ENCODE peak calls at places on chromosomes 6 and 20, in ten cellular contexts. Y is foreskin fibroblast, V is body of pancreas, C is epithelial cell of proximal tubule, E is GM06990, M is lower leg skin, T is lung, O is activated B cell treated with CpG ODN at 0.5 μM for 24 hours, J is mesothelial cell of epicardium, B is IMR-90. I is an unnamed sample.
A peak's percentile ranks its signal among the peaks of the same experiment; 100 is the strongest.

GRCh38 chr20:51569815-51570741 is 27.6 kb upstream of the NFATC2 start:
- DNase-seq in T (no peak), M (no peak), E (no peak), V (no peak), Y (no peak), O (no peak), C (no peak), J (no peak), B (no peak), I (no peak)

GRCh38 chr20:47540443-47541354 is 39.0 kb downstream of the NCOA3 start:
- DNase-seq in O (no peak), C (no peak), Y (no peak), T (no peak), E (no peak), M (no peak), V (no peak), B (peak; percentile 24), J (no peak), I (peak; percentile 45)

GRCh38 chr6:38100380-38100779 is 280.9 kb downstream of the ZFAND3 start:
- DNase-seq in T (no peak), C (no peak), E (peak; percentile 32), Y (no peak), M (no peak), O (no peak), J (no peak), B (no peak), V (no peak), I (peak; percentile 43)

GRCh38 chr20:35293303-35294292 is 1.4 kb upstream of the FAM83C start:
- DNase-seq in Y (no peak), M (no peak), O (no peak), J (no peak), E (no peak), C (no peak), V (no peak), T (no peak), B (no peak), I (no peak)

GRCh38 chr6:15948930-15949900 is 179.7 kb upstream of the MYLIP start:
- DNase-seq in J (no peak), T (peak; percentile 71), Y (no peak), V (peak; percentile 82), O (no peak), E (no peak), B (no peak), C (peak; percentile 74), M (no peak), I (no peak)

GRCh38 chr6:51654647-51655046 is 432.8 kb downstream of the PKHD1 start:
- DNase-seq in J (no peak), C (no peak), T (no peak), O (no peak), Y (no peak), V (no peak), E (no peak), M (no peak), B (no peak), I (no peak)

GRCh38 chr20:51402201-51402600 is 140.3 kb downstream of the NFATC2 start:
- DNase-seq in V (no peak), Y (no peak), T (no peak), E (no peak), B (peak; percentile 71), M (no peak), J (no peak), O (no peak), C (no peak), I (no peak)

GRCh38 chr6:7252390-7252789 is 60.6 kb downstream of the SSR1 start:
- DNase-seq in T (no peak), M (no peak), C (no peak), O (no peak), Y (no peak), J (no peak), B (no peak), V (peak; percentile 5), E (no peak), I (no peak)

GRCh38 chr6:158213925-158214674 is 46.0 kb downstream of the GTF2H5 start:
- DNase-seq in T (peak; percentile 63), O (no peak), Y (peak; percentile 76), V (peak; percentile 72), J (no peak), C (no peak), M (no peak), B (peak; percentile 83), E (no peak), I (peak; percentile 77)

GRCh38 chr6:36928547-36928918 is 26.0 kb upstream of the PI16 start:
- DNase-seq in M (no peak), C (no peak), E (no peak), V (no peak), T (no peak), O (no peak), B (no peak), Y (no peak), J (no peak), I (no peak)

GRCh38 chr6:117781550-117781949 is 106.3 kb downstream of the NUS1 start:
- DNase-seq in E (no peak), O (no peak), C (no peak), M (no peak), V (no peak), J (no peak), Y (no peak), T (no peak), B (no peak), I (no peak)

GRCh38 chr6:117771403-117771802 is 96.1 kb downstream of the NUS1 start:
- DNase-seq in O (no peak), J (no peak), C (no peak), M (no peak), T (no peak), E (peak; percentile 71), B (no peak), Y (no peak), V (no peak), I (peak; percentile 19)

DNA sequence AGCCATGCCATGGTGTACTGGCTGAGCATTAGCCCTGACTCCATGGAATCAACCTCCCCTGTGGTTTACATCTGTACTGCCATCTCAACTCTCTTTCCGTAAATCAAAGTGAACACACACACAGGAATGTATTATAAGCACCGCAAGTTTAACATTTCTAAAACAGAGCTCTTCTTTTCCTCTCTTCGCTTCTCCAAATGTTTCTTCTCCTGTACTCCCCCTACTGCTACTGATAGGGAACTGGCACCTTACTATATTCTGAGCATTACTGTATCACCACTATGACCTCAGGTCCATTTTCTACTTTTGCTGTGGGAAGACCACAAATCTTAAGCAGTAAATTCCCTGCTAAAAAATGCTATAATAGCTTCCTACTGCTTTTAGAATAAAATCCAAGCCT is 101.2 kb downstream of the NUS1 start:
- DNase-seq in M (no peak), E (no peak), Y (no peak), O (no peak), V (no peak), C (no peak), J (no peak), T (no peak), B (peak; percentile 1), I (no peak)
- TF ChIP-seq CTCF in M (no peak), E (peak; percentile 53), Y (peak; percentile 23), O (no peak), V (no peak), C (peak; percentile 29), J (no peak), T (no peak), B (peak; percentile 32), I (peak; percentile 35)

DNA sequence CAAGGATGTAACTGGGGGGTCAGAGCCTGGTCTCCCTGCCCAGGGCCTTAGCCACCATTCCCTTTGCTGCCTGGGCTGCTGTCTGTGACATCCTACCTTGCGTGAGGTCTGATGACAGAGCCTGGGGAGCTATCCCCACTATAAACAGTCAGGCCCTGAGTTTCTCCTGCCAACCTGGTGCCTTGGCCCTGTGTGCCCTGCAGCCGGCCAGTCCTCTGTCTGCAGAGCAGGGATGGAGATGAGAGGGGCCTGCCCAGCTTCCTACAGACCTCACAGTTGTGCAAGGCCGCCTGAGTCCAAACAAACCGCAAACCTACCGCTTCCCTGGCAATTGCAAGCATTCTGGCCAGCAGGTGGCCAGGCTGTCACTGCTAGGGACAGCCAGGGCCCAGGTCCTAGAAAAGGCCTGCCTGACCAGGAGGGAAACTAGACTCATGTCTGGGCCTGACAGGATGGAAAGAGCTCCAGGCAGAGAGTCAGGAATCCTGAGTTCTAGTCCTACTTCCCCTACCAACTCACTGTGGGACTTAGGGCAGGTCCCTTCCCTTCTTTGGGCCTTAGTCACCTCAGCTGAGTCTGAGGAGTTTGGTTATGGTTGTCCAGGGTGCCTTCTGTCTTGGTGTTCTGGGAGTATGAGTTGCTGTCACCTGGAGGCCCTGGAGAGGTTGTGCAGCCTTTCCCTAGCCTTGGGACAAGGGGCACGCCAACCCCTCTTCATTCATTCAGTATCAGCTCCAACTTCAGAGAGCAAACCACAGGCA is 86.2 kb downstream of the VEGFA start:
- DNase-seq in T (peak; percentile 59), Y (no peak), B (peak; percentile 40), E (no peak), M (no peak), C (no peak), V (peak; percentile 82), O (no peak), J (no peak), I (no peak)
- TF ChIP-seq CTCF in T (no peak), Y (no peak), B (peak; percentile 29), E (peak; percentile 12), M (no peak), C (peak; percentile 56), V (peak; percentile 78), O (no peak), J (peak; percentile 10), I (peak; percentile 26)

DNA sequence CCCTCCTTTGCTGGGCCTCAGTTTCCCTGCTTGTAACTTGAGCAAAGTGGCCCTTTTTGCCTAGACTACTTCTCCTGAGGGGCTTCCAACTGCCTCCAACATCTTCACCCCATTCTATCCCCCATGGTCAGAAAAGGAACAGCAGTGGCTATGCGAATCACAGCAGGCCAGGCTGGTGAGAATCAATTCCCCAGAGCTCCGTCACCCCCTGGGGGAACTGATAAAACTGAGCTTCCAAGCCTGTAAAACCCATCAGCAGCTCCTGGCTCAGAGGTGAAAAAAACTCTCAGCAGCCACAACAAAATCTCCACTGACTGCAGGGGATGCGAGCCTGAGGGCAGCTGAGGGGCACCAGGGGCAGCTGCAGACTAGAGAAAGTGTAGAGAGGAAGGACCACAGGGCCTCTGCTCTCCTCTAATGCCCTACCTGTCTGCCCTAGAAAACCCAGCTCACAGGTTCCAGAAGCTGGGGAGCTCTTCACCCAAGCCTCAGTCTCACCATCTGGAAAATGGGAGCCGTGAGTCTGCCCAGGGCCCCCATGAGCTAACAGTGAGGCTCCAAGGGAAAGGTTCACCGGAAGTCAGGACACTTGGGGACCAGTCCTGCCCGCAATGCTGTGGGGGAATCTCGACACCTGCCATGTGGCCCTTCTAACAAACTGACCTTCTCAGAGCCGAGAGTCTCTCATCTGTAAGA is 120.6 kb downstream of the GRM4 start:
- DNase-seq in O (no peak), J (no peak), Y (no peak), C (no peak), M (no peak), V (no peak), T (no peak), E (no peak), B (no peak), I (no peak)
- TF ChIP-seq CTCF in O (no peak), J (no peak), Y (no peak), C (no peak), M (no peak), V (no peak), T (no peak), E (no peak), B (no peak), I (no peak)

DNA sequence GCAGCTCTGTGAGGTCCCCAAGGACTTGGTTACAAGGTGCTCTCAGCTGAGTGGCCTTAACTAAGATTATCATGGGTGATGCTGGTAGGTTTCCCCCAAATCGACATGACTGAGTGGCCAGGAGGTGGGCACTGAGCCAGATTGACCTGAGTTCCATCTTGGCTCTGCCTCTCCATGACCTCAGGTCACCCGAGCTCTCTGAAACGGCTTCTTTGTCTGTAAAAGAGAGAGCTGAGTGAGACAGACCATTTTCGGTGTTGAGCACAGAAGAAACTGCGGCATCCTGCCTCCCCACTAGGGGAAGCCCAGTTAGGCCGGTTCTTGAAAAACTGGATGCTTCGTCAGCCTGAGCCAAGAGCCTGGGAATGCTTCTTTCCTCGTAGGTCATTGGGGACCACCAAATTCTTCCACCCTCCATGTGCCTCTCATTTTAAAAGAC is 14.1 kb upstream of the STX16 start:
- DNase-seq in V (no peak), E (no peak), M (peak; percentile 76), C (no peak), J (no peak), B (no peak), T (no peak), Y (no peak), O (no peak), I (no peak)
- TF ChIP-seq CTCF in V (no peak), E (no peak), M (no peak), C (peak; percentile 36), J (peak; percentile 22), B (peak; percentile 24), T (no peak), Y (no peak), O (no peak), I (no peak)

I was measured in GM13977.